ENCODE peak calls at places on chromosomes 6 and 20, in nine cellular contexts. One of them, this sample, is unnamed. For H3K36me3, the result is how much of the 10 kb centered on the place peaks cover.

GRCh38 chr20:19786311-19786710 is 28.3 kb downstream of the RIN2 start:
- DNase-seq in vagina: no peak
- DNase-seq in BJ: peak
- DNase-seq in kidney: no peak
- DNase-seq in GM12878: no peak
- DNase-seq in colonic mucosa: peak
- DNase-seq in GM23338: peak
- DNase-seq in pancreas: no peak
- DNase-seq in body of pancreas: no peak
- DNase-seq in this sample: peak

GRCh38 chr6:33583591-33584155 is 3.6 kb upstream of the BAK1 start:
- DNase-seq in vagina: no peak
- DNase-seq in BJ: no peak
- DNase-seq in kidney: no peak
- DNase-seq in GM12878: no peak
- DNase-seq in colonic mucosa: no peak
- DNase-seq in GM23338: peak
- DNase-seq in pancreas: no peak
- DNase-seq in body of pancreas: no peak
- DNase-seq in this sample: no peak

GRCh38 chr6:26464416-26465131 is 6.8 kb downstream of the BTN2A1 start:
- DNase-seq in vagina: no peak
- DNase-seq in BJ: no peak
- DNase-seq in kidney: no peak
- DNase-seq in GM12878: no peak
- DNase-seq in colonic mucosa: no peak
- DNase-seq in GM23338: no peak
- DNase-seq in pancreas: no peak
- DNase-seq in body of pancreas: no peak
- DNase-seq in this sample: no peak

GRCh38 chr6:141488466-141488865 is 644.3 kb upstream of the GJE1 start:
- DNase-seq in vagina: no peak
- DNase-seq in BJ: no peak
- DNase-seq in kidney: no peak
- DNase-seq in GM12878: no peak
- DNase-seq in colonic mucosa: no peak
- DNase-seq in GM23338: no peak
- DNase-seq in pancreas: no peak
- DNase-seq in body of pancreas: no peak
- DNase-seq in this sample: no peak

GRCh38 chr20:20699917-20700316 is 12.5 kb downstream of the RALGAPA2 start:
- DNase-seq in vagina: no peak
- DNase-seq in BJ: no peak
- DNase-seq in kidney: no peak
- DNase-seq in GM12878: no peak
- DNase-seq in colonic mucosa: no peak
- DNase-seq in GM23338: no peak
- DNase-seq in pancreas: no peak
- DNase-seq in body of pancreas: no peak
- DNase-seq in this sample: no peak

GRCh38 chr6:35318200-35318844 is 20.7 kb downstream of the DEF6 start:
- DNase-seq in vagina: peak
- DNase-seq in BJ: no peak
- DNase-seq in kidney: peak
- DNase-seq in GM12878: no peak
- DNase-seq in colonic mucosa: peak
- DNase-seq in GM23338: peak
- DNase-seq in pancreas: peak
- DNase-seq in body of pancreas: peak
- DNase-seq in this sample: peak

GRCh38 chr6:134730013-134730412 is 219.9 kb downstream of the ALDH8A1 start:
- DNase-seq in vagina: no peak
- DNase-seq in BJ: no peak
- DNase-seq in kidney: no peak
- DNase-seq in GM12878: no peak
- DNase-seq in colonic mucosa: no peak
- DNase-seq in GM23338: peak
- DNase-seq in pancreas: no peak
- DNase-seq in body of pancreas: no peak
- DNase-seq in this sample: no peak

GRCh38 chr20:3766832-3767433 is 620 bp downstream of the ADISSP start:
- DNase-seq in vagina: no peak
- DNase-seq in BJ: no peak
- DNase-seq in kidney: no peak
- DNase-seq in GM12878: no peak
- DNase-seq in colonic mucosa: no peak
- DNase-seq in GM23338: peak
- DNase-seq in pancreas: no peak
- DNase-seq in body of pancreas: no peak
- DNase-seq in this sample: peak

GRCh38 chr6:25137497-25137896 is 141.7 kb upstream of the CARMIL1 start:
- DNase-seq in vagina: no peak
- DNase-seq in BJ: no peak
- DNase-seq in kidney: no peak
- DNase-seq in GM12878: no peak
- DNase-seq in colonic mucosa: no peak
- DNase-seq in GM23338: no peak
- DNase-seq in pancreas: no peak
- DNase-seq in body of pancreas: no peak
- DNase-seq in this sample: no peak
- H3K4me3 ChIP-seq in vagina: peak
- H3K4me3 ChIP-seq in BJ: peak
- H3K4me3 ChIP-seq in kidney: peak
- H3K4me3 ChIP-seq in GM12878: peak
- H3K4me3 ChIP-seq in colonic mucosa: peak
- H3K4me3 ChIP-seq in GM23338: no peak
- H3K4me3 ChIP-seq in pancreas: peak
- H3K4me3 ChIP-seq in body of pancreas: no peak
- H3K4me3 ChIP-seq in this sample: peak

GRCh38 chr20:62164879-62165761 is 17.7 kb upstream of the MTG2 start:
- DNase-seq in vagina: no peak
- DNase-seq in BJ: no peak
- DNase-seq in kidney: no peak
- DNase-seq in GM12878: no peak
- DNase-seq in colonic mucosa: no peak
- DNase-seq in GM23338: no peak
- DNase-seq in pancreas: no peak
- DNase-seq in body of pancreas: no peak
- DNase-seq in this sample: no peak

GRCh38 chr20:62167474-62167873 is 15.4 kb upstream of the MTG2 start:
- DNase-seq in vagina: no peak
- DNase-seq in BJ: no peak
- DNase-seq in kidney: no peak
- DNase-seq in GM12878: no peak
- DNase-seq in colonic mucosa: no peak
- DNase-seq in GM23338: no peak
- DNase-seq in pancreas: peak
- DNase-seq in body of pancreas: no peak
- DNase-seq in this sample: no peak

GRCh38 chr20:62163986-62164762 is 18.7 kb upstream of the MTG2 start:
- DNase-seq in vagina: no peak
- DNase-seq in BJ: no peak
- DNase-seq in kidney: no peak
- DNase-seq in GM12878: no peak
- DNase-seq in colonic mucosa: no peak
- DNase-seq in GM23338: no peak
- DNase-seq in pancreas: no peak
- DNase-seq in body of pancreas: no peak
- DNase-seq in this sample: no peak

GRCh38 chr20:62168061-62168460 is 14.8 kb upstream of the MTG2 start:
- DNase-seq in vagina: no peak
- DNase-seq in BJ: no peak
- DNase-seq in kidney: no peak
- DNase-seq in GM12878: no peak
- DNase-seq in colonic mucosa: no peak
- DNase-seq in GM23338: no peak
- DNase-seq in pancreas: no peak
- DNase-seq in body of pancreas: no peak
- DNase-seq in this sample: no peak

DNA sequence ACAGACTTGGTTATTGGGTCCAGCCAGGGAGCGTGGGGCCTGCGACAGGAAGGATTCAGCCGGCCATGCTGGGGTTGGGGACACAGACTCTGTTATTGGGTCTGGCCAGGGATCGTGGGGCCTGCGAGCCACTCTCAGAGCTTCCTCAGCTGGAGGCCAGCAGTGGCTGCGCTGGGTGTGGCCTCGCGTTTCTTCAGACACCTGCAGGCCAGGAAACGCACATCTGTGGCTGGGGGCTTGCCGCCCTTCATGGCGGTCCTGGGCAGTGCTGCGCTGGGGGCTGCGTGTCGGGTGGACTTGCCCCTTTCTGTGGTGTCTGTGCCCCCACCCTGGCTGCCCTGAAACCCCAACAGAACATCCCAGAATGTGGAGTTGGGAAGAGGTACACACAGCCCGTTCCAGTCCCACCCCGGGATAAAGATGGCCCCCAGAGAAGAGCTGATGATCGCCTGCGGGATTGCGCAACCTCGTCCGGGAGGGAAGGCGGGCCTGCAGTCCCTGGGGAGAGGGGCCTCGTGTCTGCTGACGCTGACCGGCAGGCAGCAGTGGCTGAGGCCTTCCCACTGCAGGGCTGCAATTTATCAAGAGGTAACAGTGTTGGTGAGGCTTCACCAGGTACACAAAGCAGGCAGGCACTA is 16.9 kb upstream of the MTG2 start:
- DNase-seq in vagina: no peak
- DNase-seq in BJ: no peak
- DNase-seq in kidney: no peak
- DNase-seq in GM12878: no peak
- DNase-seq in colonic mucosa: no peak
- DNase-seq in GM23338: no peak
- DNase-seq in pancreas: peak
- DNase-seq in body of pancreas: no peak
- DNase-seq in this sample: no peak
- H3K36me3 ChIP-seq in vagina: half or more
- H3K36me3 ChIP-seq in BJ: under half
- H3K36me3 ChIP-seq in kidney: under half
- H3K36me3 ChIP-seq in GM12878: under half
- H3K36me3 ChIP-seq in colonic mucosa: under half
- H3K36me3 ChIP-seq in GM23338: under half
- H3K36me3 ChIP-seq in pancreas: under half
- H3K36me3 ChIP-seq in body of pancreas: under half
- H3K36me3 ChIP-seq in this sample: half or more

DNA sequence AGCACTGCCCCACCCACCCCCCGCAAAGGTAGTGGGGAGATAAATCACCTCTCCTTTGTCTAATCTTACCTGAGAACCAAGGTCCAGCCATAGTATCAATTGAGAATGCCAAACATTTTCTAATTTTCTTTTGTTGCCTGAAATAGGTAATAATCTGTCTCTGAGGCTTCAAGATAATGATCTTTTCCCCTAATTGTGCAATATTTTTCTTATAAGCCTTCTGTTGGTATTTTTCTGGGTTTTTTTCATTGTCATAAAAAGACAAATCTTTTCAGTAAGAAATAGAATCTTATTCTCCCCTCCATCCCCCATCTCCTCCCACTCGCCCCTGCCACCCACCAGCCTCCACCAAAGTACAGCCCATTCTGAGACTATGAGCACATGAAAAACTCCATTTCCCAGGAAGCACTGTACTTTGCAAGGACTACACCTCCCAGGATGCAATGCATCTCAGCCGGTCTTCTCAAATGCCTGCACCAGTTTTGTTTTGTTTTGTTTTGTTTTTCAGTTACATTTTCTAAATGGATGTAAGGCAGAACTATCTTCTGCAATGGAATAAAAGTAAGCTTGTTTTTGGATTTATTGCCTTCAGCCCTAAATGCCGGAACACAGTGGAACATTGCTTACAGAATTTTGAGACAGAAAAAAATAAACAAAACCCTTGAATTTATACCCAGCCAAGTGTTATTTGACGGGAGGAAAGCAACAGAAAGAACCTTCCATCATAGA is 268.0 kb downstream of the TFAP2A start:
- DNase-seq in vagina: no peak
- DNase-seq in BJ: no peak
- DNase-seq in kidney: no peak
- DNase-seq in GM12878: peak
- DNase-seq in colonic mucosa: no peak
- DNase-seq in GM23338: peak
- DNase-seq in pancreas: no peak
- DNase-seq in body of pancreas: no peak
- DNase-seq in this sample: peak
- H3K4me3 ChIP-seq in vagina: peak
- H3K4me3 ChIP-seq in BJ: peak
- H3K4me3 ChIP-seq in kidney: peak
- H3K4me3 ChIP-seq in GM12878: peak
- H3K4me3 ChIP-seq in colonic mucosa: peak
- H3K4me3 ChIP-seq in GM23338: peak
- H3K4me3 ChIP-seq in pancreas: peak
- H3K4me3 ChIP-seq in body of pancreas: no peak
- H3K4me3 ChIP-seq in this sample: no peak

GRCh38 chr6:139519097-139519496 is 144.6 kb upstream of the CITED2 start:
- DNase-seq in vagina: no peak
- DNase-seq in BJ: no peak
- DNase-seq in kidney: no peak
- DNase-seq in GM12878: no peak
- DNase-seq in colonic mucosa: no peak
- DNase-seq in GM23338: no peak
- DNase-seq in pancreas: no peak
- DNase-seq in body of pancreas: no peak
- DNase-seq in this sample: no peak
- H3K36me3 ChIP-seq in vagina: under half
- H3K36me3 ChIP-seq in BJ: under half
- H3K36me3 ChIP-seq in kidney: under half
- H3K36me3 ChIP-seq in GM12878: under half
- H3K36me3 ChIP-seq in colonic mucosa: under half
- H3K36me3 ChIP-seq in GM23338: under half
- H3K36me3 ChIP-seq in pancreas: under half
- H3K36me3 ChIP-seq in body of pancreas: under half
- H3K36me3 ChIP-seq in this sample: under half

GRCh38 chr6:144588674-144589325 is 303.7 kb downstream of the UTRN start:
- DNase-seq in vagina: no peak
- DNase-seq in BJ: no peak
- DNase-seq in kidney: no peak
- DNase-seq in GM12878: no peak
- DNase-seq in colonic mucosa: no peak
- DNase-seq in GM23338: no peak
- DNase-seq in pancreas: no peak
- DNase-seq in body of pancreas: no peak
- DNase-seq in this sample: no peak
- H3K4me3 ChIP-seq in vagina: no peak
- H3K4me3 ChIP-seq in BJ: no peak
- H3K4me3 ChIP-seq in kidney: no peak
- H3K4me3 ChIP-seq in GM12878: no peak
- H3K4me3 ChIP-seq in colonic mucosa: no peak
- H3K4me3 ChIP-seq in GM23338: no peak
- H3K4me3 ChIP-seq in pancreas: no peak
- H3K4me3 ChIP-seq in body of pancreas: no peak
- H3K4me3 ChIP-seq in this sample: no peak

This sample was measured in thyroid gland.